ENCODE peak calls at places on chromosomes 11 and 22, in five cellular contexts. One of them, this sample, is unnamed.

GRCh38 chr11:77619576-77620198 is 17.9 kb downstream of the CLNS1A start:
- DNase-seq in fibroblast of the aortic adventitia: peak; percentile 71
- DNase-seq in mesendoderm: peak; percentile 71
- DNase-seq in spleen: no peak
- DNase-seq in heart right ventricle: no peak
- DNase-seq in this sample: peak; percentile 61

GRCh38 chr22:41052661-41053490 is 39.5 kb upstream of the EP300 start:
- DNase-seq in fibroblast of the aortic adventitia: peak; percentile 49
- DNase-seq in mesendoderm: peak; percentile 16
- DNase-seq in spleen: no peak
- DNase-seq in heart right ventricle: no peak
- DNase-seq in this sample: peak; percentile 74

GRCh38 chr11:130478204-130478701 is 29.8 kb downstream of the ADAMTS15 start:
- DNase-seq in fibroblast of the aortic adventitia: peak; percentile 98
- DNase-seq in mesendoderm: peak; percentile 67
- DNase-seq in spleen: no peak
- DNase-seq in heart right ventricle: peak; percentile 81
- DNase-seq in this sample: peak; percentile 60

GRCh38 chr22:38033522-38034277 is 23.5 kb upstream of the PICK1 start:
- DNase-seq in fibroblast of the aortic adventitia: no peak
- DNase-seq in mesendoderm: no peak
- DNase-seq in spleen: no peak
- DNase-seq in heart right ventricle: no peak
- DNase-seq in this sample: no peak

GRCh38 chr22:40263191-40263590 is 83.1 kb upstream of the ADSL start:
- DNase-seq in fibroblast of the aortic adventitia: peak; percentile 65
- DNase-seq in mesendoderm: peak; percentile 46
- DNase-seq in spleen: peak; percentile 76
- DNase-seq in heart right ventricle: peak; percentile 45
- DNase-seq in this sample: no peak

GRCh38 chr11:4991066-4991465 is 3.6 kb upstream of the OR51L1 start:
- DNase-seq in fibroblast of the aortic adventitia: no peak
- DNase-seq in mesendoderm: peak; percentile 32
- DNase-seq in spleen: no peak
- DNase-seq in heart right ventricle: no peak
- DNase-seq in this sample: no peak

GRCh38 chr22:35154937-35155387 is 89.0 kb downstream of the ISX start:
- DNase-seq in fibroblast of the aortic adventitia: peak; percentile 46
- DNase-seq in mesendoderm: peak; percentile 95
- DNase-seq in spleen: peak; percentile 67
- DNase-seq in heart right ventricle: peak; percentile 37
- DNase-seq in this sample: peak; percentile 39

GRCh38 chr22:20428496-20429253 is 8.9 kb downstream of the SCARF2 start:
- DNase-seq in fibroblast of the aortic adventitia: no peak
- DNase-seq in mesendoderm: no peak
- DNase-seq in spleen: no peak
- DNase-seq in heart right ventricle: no peak
- DNase-seq in this sample: no peak

GRCh38 chr11:15662285-15662684 is 547.6 kb downstream of the INSC start:
- DNase-seq in fibroblast of the aortic adventitia: no peak
- DNase-seq in mesendoderm: no peak
- DNase-seq in spleen: no peak
- DNase-seq in heart right ventricle: no peak
- DNase-seq in this sample: peak; percentile 25

GRCh38 chr22:42680648-42681047 is 31.5 kb upstream of the CYB5R3 start:
- DNase-seq in fibroblast of the aortic adventitia: peak; percentile 96
- DNase-seq in mesendoderm: peak; percentile 29
- DNase-seq in spleen: no peak
- DNase-seq in heart right ventricle: no peak
- DNase-seq in this sample: peak; percentile 98

GRCh38 chr11:32081129-32081641 is 9.7 kb upstream of the RCN1 start:
- DNase-seq in fibroblast of the aortic adventitia: peak; percentile 62
- DNase-seq in mesendoderm: no peak
- DNase-seq in spleen: no peak
- DNase-seq in heart right ventricle: no peak
- DNase-seq in this sample: peak; percentile 87

GRCh38 chr11:44065161-44065571 is 904 bp upstream of the ACCS start:
- DNase-seq in fibroblast of the aortic adventitia: no peak
- DNase-seq in mesendoderm: peak; percentile 66
- DNase-seq in spleen: no peak
- DNase-seq in heart right ventricle: no peak
- DNase-seq in this sample: no peak

GRCh38 chr11:112364962-112365481 is 104.4 kb upstream of the PLET1 start:
- DNase-seq in fibroblast of the aortic adventitia: peak; percentile 20
- DNase-seq in mesendoderm: no peak
- DNase-seq in spleen: no peak
- DNase-seq in heart right ventricle: no peak
- DNase-seq in this sample: peak; percentile 79

GRCh38 chr11:13283636-13284035 is 6.0 kb downstream of the BMAL1 start:
- DNase-seq in fibroblast of the aortic adventitia: no peak
- DNase-seq in mesendoderm: peak; percentile 85
- DNase-seq in spleen: no peak
- DNase-seq in heart right ventricle: no peak
- DNase-seq in this sample: no peak

GRCh38 chr22:28025866-28026575 is 107.0 kb upstream of the PITPNB start:
- DNase-seq in fibroblast of the aortic adventitia: no peak
- DNase-seq in mesendoderm: no peak
- DNase-seq in spleen: peak; percentile 54
- DNase-seq in heart right ventricle: no peak
- DNase-seq in this sample: no peak

GRCh38 chr11:116172156-116172555 is 600.6 kb downstream of the BUD13 start:
- DNase-seq in fibroblast of the aortic adventitia: no peak
- DNase-seq in mesendoderm: no peak
- DNase-seq in spleen: no peak
- DNase-seq in heart right ventricle: no peak
- DNase-seq in this sample: no peak

GRCh38 chr22:36737776-36738175 is 34.2 kb upstream of the CACNG2 start:
- DNase-seq in fibroblast of the aortic adventitia: no peak
- DNase-seq in mesendoderm: no peak
- DNase-seq in spleen: peak; percentile 77
- DNase-seq in heart right ventricle: peak; percentile 26
- DNase-seq in this sample: peak; percentile 6

GRCh38 chr11:35664977-35665441 is 2.4 kb downstream of the TRIM44 start:
- DNase-seq in fibroblast of the aortic adventitia: peak; percentile 16
- DNase-seq in mesendoderm: no peak
- DNase-seq in spleen: no peak
- DNase-seq in heart right ventricle: no peak
- DNase-seq in this sample: no peak

GRCh38 chr11:46506486-46506808 is 87.4 kb downstream of the AMBRA1 start:
- DNase-seq in fibroblast of the aortic adventitia: no peak
- DNase-seq in mesendoderm: no peak
- DNase-seq in spleen: no peak
- DNase-seq in heart right ventricle: no peak
- DNase-seq in this sample: no peak

GRCh38 chr11:37320921-37321320 is 722.9 kb upstream of the RAG2 start:
- DNase-seq in fibroblast of the aortic adventitia: no peak
- DNase-seq in mesendoderm: no peak
- DNase-seq in spleen: no peak
- DNase-seq in heart right ventricle: no peak
- DNase-seq in this sample: peak; percentile 75

GRCh38 chr11:17063171-17064002 is 14.1 kb downstream of the RPS13 start:
- DNase-seq in fibroblast of the aortic adventitia: peak; percentile 45
- DNase-seq in mesendoderm: peak; percentile 67
- DNase-seq in spleen: peak; percentile 81
- DNase-seq in heart right ventricle: peak; percentile 55
- DNase-seq in this sample: peak; percentile 42

GRCh38 chr11:17313349-17314231 is 37.1 kb downstream of the NUCB2 start:
- DNase-seq in fibroblast of the aortic adventitia: no peak
- DNase-seq in mesendoderm: no peak
- DNase-seq in spleen: no peak
- DNase-seq in heart right ventricle: no peak
- DNase-seq in this sample: no peak

GRCh38 chr11:2887526-2888195 is 2.1 kb upstream of the CDKN1C start:
- DNase-seq in fibroblast of the aortic adventitia: no peak
- DNase-seq in mesendoderm: no peak
- DNase-seq in spleen: peak; percentile 75
- DNase-seq in heart right ventricle: no peak
- DNase-seq in this sample: no peak

GRCh38 chr11:2886936-2887335 is 1.4 kb upstream of the CDKN1C start:
- DNase-seq in fibroblast of the aortic adventitia: no peak
- DNase-seq in mesendoderm: no peak
- DNase-seq in spleen: peak; percentile 77
- DNase-seq in heart right ventricle: no peak
- DNase-seq in this sample: no peak

GRCh38 chr11:2885676-2886081 is at the start of gene CDKN1C:
- DNase-seq in fibroblast of the aortic adventitia: peak; percentile 81
- DNase-seq in mesendoderm: peak; percentile 85
- DNase-seq in spleen: peak; percentile 95
- DNase-seq in heart right ventricle: peak; percentile 88
- DNase-seq in this sample: no peak

GRCh38 chr11:2885017-2885675 is 429 bp downstream of the CDKN1C start:
- DNase-seq in fibroblast of the aortic adventitia: peak; percentile 36
- DNase-seq in mesendoderm: peak; percentile 68
- DNase-seq in spleen: peak; percentile 91
- DNase-seq in heart right ventricle: peak; percentile 52
- DNase-seq in this sample: no peak

DNA sequence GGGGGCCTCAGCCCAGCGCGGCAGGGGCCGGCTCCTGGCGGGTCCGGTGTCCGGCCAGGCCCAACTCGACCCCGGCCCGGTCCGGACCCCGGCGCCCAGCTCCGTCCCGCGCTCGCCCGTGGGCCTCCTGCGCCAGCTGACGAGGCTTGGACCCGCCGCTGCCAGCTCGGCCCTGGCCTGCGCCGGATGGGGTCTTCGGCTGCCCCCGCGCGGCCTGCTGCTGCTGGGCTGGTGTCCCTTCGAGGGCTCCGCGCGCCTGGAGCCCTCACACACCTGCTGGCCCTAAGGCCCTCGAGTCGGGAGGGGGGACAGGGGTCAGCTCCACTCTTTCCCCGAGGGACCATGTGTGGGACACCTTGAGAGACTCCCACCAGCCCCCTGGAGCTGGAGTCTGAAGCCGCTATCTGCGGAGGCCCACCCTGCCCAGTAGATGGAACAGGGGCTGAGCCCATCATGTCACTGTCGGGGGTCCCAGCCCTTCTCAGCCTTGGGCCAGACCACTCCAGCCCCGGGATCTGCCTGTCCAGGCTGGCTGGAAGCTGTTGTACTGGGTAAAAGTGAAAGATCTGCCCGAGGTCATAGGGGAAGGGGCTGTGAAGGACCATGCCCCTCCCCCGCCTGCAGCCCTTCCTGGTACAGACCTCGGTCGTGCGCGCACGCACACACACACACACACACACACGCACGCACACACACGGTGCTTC is 768 bp upstream of the CDKN1C start:
- DNase-seq in fibroblast of the aortic adventitia: peak; percentile 13
- DNase-seq in mesendoderm: peak; percentile 63
- DNase-seq in spleen: peak; percentile 91
- DNase-seq in heart right ventricle: peak; percentile 40
- DNase-seq in this sample: no peak
- H3K4me3 ChIP-seq in fibroblast of the aortic adventitia: peak overlapping the region; percentile 40
- H3K4me3 ChIP-seq in mesendoderm: no peak overlapping the region
- H3K4me3 ChIP-seq in spleen: peak overlapping the region; percentile 34
- H3K4me3 ChIP-seq in heart right ventricle: peak overlapping the region; percentile 71
- H3K4me3 ChIP-seq in this sample: no peak overlapping the region

GRCh38 chr22:32995335-32995734 is 62.8 kb downstream of the SYN3 start:
- DNase-seq in fibroblast of the aortic adventitia: no peak
- DNase-seq in mesendoderm: no peak
- DNase-seq in spleen: no peak
- DNase-seq in heart right ventricle: no peak
- DNase-seq in this sample: no peak

GRCh38 chr22:32991353-32992115 is 66.6 kb downstream of the SYN3 start:
- DNase-seq in fibroblast of the aortic adventitia: peak; percentile 32
- DNase-seq in mesendoderm: no peak
- DNase-seq in spleen: no peak
- DNase-seq in heart right ventricle: no peak
- DNase-seq in this sample: peak; percentile 91

GRCh38 chr22:32994921-32995320 is 63.3 kb downstream of the SYN3 start:
- DNase-seq in fibroblast of the aortic adventitia: no peak
- DNase-seq in mesendoderm: peak; percentile 34
- DNase-seq in spleen: no peak
- DNase-seq in heart right ventricle: no peak
- DNase-seq in this sample: no peak

GRCh38 chr22:32994046-32994827 is 63.9 kb downstream of the SYN3 start:
- DNase-seq in fibroblast of the aortic adventitia: no peak
- DNase-seq in mesendoderm: peak; percentile 39
- DNase-seq in spleen: no peak
- DNase-seq in heart right ventricle: no peak
- DNase-seq in this sample: no peak

DNA sequence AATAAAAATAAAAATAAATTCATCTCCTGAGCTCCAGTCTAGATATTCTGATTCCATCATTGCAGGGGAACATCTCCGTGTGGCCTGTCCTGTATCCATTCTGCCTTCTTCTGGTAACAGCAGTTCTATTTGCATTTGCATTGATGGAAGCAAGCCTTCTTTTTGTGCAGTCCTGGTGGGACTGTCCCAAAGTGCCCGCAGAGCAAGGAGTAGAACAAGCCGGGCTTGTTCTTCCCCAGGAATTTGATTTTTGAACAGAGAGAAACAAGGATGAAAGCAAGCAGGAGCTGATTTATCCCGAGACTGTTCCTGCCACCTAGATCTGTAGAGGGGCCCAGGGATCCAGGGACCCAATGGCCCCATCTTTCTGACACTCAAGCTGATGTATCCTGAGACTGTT is 65.4 kb downstream of the SYN3 start:
- DNase-seq in fibroblast of the aortic adventitia: no peak
- DNase-seq in mesendoderm: no peak
- DNase-seq in spleen: no peak
- DNase-seq in heart right ventricle: no peak
- DNase-seq in this sample: no peak
- H3K4me3 ChIP-seq in fibroblast of the aortic adventitia: no peak overlapping the region
- H3K4me3 ChIP-seq in mesendoderm: no peak overlapping the region
- H3K4me3 ChIP-seq in spleen: no peak overlapping the region
- H3K4me3 ChIP-seq in heart right ventricle: no peak overlapping the region
- H3K4me3 ChIP-seq in this sample: no peak overlapping the region

DNA sequence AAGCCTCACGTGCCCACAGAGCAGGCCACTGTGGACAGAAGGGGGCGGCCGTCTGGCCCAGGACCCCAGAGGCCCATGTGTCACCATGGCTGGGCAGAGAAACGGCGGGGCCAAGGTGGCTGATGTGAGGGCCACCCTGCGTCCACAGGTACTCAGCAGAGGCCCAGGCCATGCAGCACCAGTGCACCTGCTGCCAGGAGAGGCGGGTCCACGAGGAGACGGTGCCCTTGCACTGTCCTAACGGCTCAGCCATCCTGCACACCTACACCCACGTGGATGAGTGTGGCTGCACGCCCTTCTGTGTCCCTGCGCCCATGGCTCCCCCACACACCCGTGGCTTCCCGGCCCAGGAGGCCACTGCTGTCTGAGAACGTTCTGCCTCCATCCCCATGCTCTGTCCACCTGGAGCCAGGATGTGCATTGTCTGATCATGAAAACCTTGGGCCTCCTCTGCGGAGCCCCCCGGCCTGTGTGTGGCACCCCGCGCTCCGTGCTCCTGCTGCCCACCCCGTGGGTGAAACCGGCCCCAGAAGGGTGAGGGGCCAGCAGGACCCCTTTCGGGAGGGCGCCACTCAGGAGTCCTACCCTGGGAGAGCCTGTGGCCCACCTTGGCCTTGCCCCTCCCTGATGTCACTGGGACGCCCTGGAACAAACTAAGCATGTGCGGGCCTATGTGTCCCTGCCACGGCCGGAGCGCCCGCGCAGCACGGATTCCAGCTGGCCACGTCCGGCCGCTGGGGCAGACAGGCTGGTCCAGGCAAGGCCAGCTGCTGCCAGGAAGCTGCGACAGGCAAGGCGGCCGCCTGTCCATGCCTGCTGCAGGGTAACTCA is 38.6 kb downstream of the MUC5B start:
- DNase-seq in fibroblast of the aortic adventitia: no peak
- DNase-seq in mesendoderm: no peak
- DNase-seq in spleen: no peak
- DNase-seq in heart right ventricle: no peak
- DNase-seq in this sample: no peak
- H3K4me3 ChIP-seq in fibroblast of the aortic adventitia: no peak overlapping the region
- H3K4me3 ChIP-seq in mesendoderm: no peak overlapping the region
- H3K4me3 ChIP-seq in spleen: peak overlapping the region; percentile 41
- H3K4me3 ChIP-seq in heart right ventricle: peak overlapping the region; percentile 59
- H3K4me3 ChIP-seq in this sample: no peak overlapping the region

GRCh38 chr11:62879554-62879953 is 1.1 kb upstream of the SLC3A2 start:
- DNase-seq in fibroblast of the aortic adventitia: peak; percentile 58
- DNase-seq in mesendoderm: no peak
- DNase-seq in spleen: no peak
- DNase-seq in heart right ventricle: no peak
- DNase-seq in this sample: no peak
- H3K4me3 ChIP-seq in fibroblast of the aortic adventitia: peak overlapping the region; percentile 99
- H3K4me3 ChIP-seq in mesendoderm: no peak overlapping the region
- H3K4me3 ChIP-seq in spleen: no peak overlapping the region
- H3K4me3 ChIP-seq in heart right ventricle: peak overlapping the region; percentile 100
- H3K4me3 ChIP-seq in this sample: no peak overlapping the region

This sample was measured in bronchial epithelial cell.